ENCODE peak calls at places on chromosomes 6 and 20, in six cellular contexts. One of them, this sample, is unnamed.
A peak's percentile ranks its signal among the peaks of the same experiment; 100 is the strongest.

GRCh38 chr6:136963259-136963658 is 41.2 kb downstream of the SLC35D3 start:
- DNase-seq in DMS53: peak; percentile 20
- DNase-seq in hepatic stellate cell: no peak
- DNase-seq in AG10803: no peak
- DNase-seq in T1000: no peak
- DNase-seq in omental fat pad: no peak
- DNase-seq in this sample: no peak

GRCh38 chr6:52514514-52514913 is 62.3 kb downstream of the TRAM2 start:
- DNase-seq in DMS53: no peak
- DNase-seq in T1000: no peak
- DNase-seq in omental fat pad: no peak
- DNase-seq in hepatic stellate cell: no peak
- DNase-seq in AG10803: peak; percentile 93
- DNase-seq in this sample: no peak

GRCh38 chr6:128464790-128465189 is 55.6 kb downstream of the PTPRK start:
- DNase-seq in hepatic stellate cell: no peak
- DNase-seq in DMS53: no peak
- DNase-seq in AG10803: no peak
- DNase-seq in T1000: no peak
- DNase-seq in omental fat pad: no peak
- DNase-seq in this sample: no peak

GRCh38 chr6:170049641-170050491 is 241.0 kb downstream of the DLL1 start:
- DNase-seq in omental fat pad: peak; percentile 56
- DNase-seq in DMS53: no peak
- DNase-seq in hepatic stellate cell: no peak
- DNase-seq in AG10803: peak; percentile 91
- DNase-seq in T1000: no peak
- DNase-seq in this sample: peak; percentile 2

GRCh38 chr20:35307666-35308653 is 15.7 kb upstream of the FAM83C start:
- DNase-seq in omental fat pad: no peak
- DNase-seq in AG10803: peak; percentile 95
- DNase-seq in hepatic stellate cell: peak; percentile 59
- DNase-seq in DMS53: peak; percentile 22
- DNase-seq in T1000: peak; percentile 86
- DNase-seq in this sample: peak; percentile 43

GRCh38 chr6:86070151-86070550 is 427.5 kb upstream of the SYNCRIP start:
- DNase-seq in hepatic stellate cell: no peak
- DNase-seq in omental fat pad: no peak
- DNase-seq in AG10803: no peak
- DNase-seq in DMS53: no peak
- DNase-seq in T1000: no peak
- DNase-seq in this sample: no peak

GRCh38 chr6:170266061-170266825 is 24.6 kb downstream of the DLL1 start:
- DNase-seq in hepatic stellate cell: no peak
- DNase-seq in T1000: no peak
- DNase-seq in AG10803: no peak
- DNase-seq in omental fat pad: no peak
- DNase-seq in DMS53: peak; percentile 60
- DNase-seq in this sample: no peak

GRCh38 chr6:6008648-6009421 is 2.1 kb upstream of the NRN1 start:
- DNase-seq in AG10803: peak; percentile 90
- DNase-seq in hepatic stellate cell: peak; percentile 57
- DNase-seq in omental fat pad: no peak
- DNase-seq in T1000: peak; percentile 65
- DNase-seq in DMS53: peak; percentile 97
- DNase-seq in this sample: no peak

GRCh38 chr6:19052219-19052618 is 665.1 kb downstream of the RNF144B start:
- DNase-seq in AG10803: peak; percentile 31
- DNase-seq in T1000: no peak
- DNase-seq in hepatic stellate cell: no peak
- DNase-seq in omental fat pad: no peak
- DNase-seq in DMS53: no peak
- DNase-seq in this sample: peak; percentile 29

GRCh38 chr6:89615882-89616281 is 22.7 kb downstream of the LYRM2 start:
- DNase-seq in AG10803: no peak
- DNase-seq in T1000: no peak
- DNase-seq in hepatic stellate cell: no peak
- DNase-seq in DMS53: no peak
- DNase-seq in omental fat pad: no peak
- DNase-seq in this sample: no peak

GRCh38 chr6:89154131-89154530 is 8.3 kb downstream of the PM20D2 start:
- DNase-seq in hepatic stellate cell: no peak
- DNase-seq in T1000: no peak
- DNase-seq in AG10803: no peak
- DNase-seq in omental fat pad: no peak
- DNase-seq in DMS53: no peak
- DNase-seq in this sample: no peak

GRCh38 chr6:10205120-10205519 is 209.8 kb downstream of the TFAP2A start:
- DNase-seq in AG10803: no peak
- DNase-seq in hepatic stellate cell: no peak
- DNase-seq in omental fat pad: no peak
- DNase-seq in T1000: no peak
- DNase-seq in DMS53: no peak
- DNase-seq in this sample: no peak